ENCODE peak calls at places on chromosomes 2 and 18, in five cellular contexts. S, D, G, I and F are unnamed samples.

GRCh38 chr2:68414862-68415261 is 49.8 kb downstream of the PLEK start:
- DNase-seq in S (no peak), D (no peak), G (no peak), I (no peak), F (no peak)

GRCh38 chr2:47641366-47641765 is 141.6 kb upstream of the MSH6 start:
- DNase-seq in S (no peak), D (no peak), G (no peak), I (no peak), F (no peak)

GRCh38 chr2:196677404-196677803 is 37.9 kb downstream of the CCDC150 start:
- DNase-seq in S (peak), D (no peak), G (no peak), I (no peak), F (no peak)

GRCh38 chr2:181465686-181466375 is 8.6 kb downstream of the ITGA4 start:
- DNase-seq in S (no peak), D (no peak), G (no peak), I (no peak), F (peak)

GRCh38 chr2:46798041-46798440 is 117.6 kb downstream of the MCFD2 start:
- DNase-seq in S (no peak), D (no peak), G (no peak), I (no peak), F (no peak)

GRCh38 chr2:26465981-26466471 is 11.9 kb downstream of the OTOF start:
- DNase-seq in S (no peak), D (no peak), G (no peak), I (no peak), F (no peak)

GRCh38 chr2:197893403-197894177 is 89.2 kb downstream of the PLCL1 start:
- DNase-seq in S (no peak), D (no peak), G (no peak), I (no peak), F (no peak)

GRCh38 chr2:85741811-85742507 is 11.8 kb upstream of the ATOH8 start:
- DNase-seq in S (peak), D (peak), G (peak), I (no peak), F (no peak)

GRCh38 chr2:231687133-231687852 is 21.0 kb upstream of the PTMA start:
- DNase-seq in S (peak), D (peak), G (peak), I (peak), F (peak)

GRCh38 chr2:235390816-235391194 is 103.0 kb upstream of the AGAP1 start:
- DNase-seq in S (no peak), D (no peak), G (no peak), I (no peak), F (no peak)

GRCh38 chr2:127419448-127420038 is 1.3 kb downstream of the PROC start:
- DNase-seq in S (no peak), D (no peak), G (peak), I (no peak), F (peak)

GRCh38 chr2:135882415-135882814 is 6.2 kb upstream of the MCM6 start:
- DNase-seq in S (no peak), D (no peak), G (no peak), I (no peak), F (no peak)

DNA sequence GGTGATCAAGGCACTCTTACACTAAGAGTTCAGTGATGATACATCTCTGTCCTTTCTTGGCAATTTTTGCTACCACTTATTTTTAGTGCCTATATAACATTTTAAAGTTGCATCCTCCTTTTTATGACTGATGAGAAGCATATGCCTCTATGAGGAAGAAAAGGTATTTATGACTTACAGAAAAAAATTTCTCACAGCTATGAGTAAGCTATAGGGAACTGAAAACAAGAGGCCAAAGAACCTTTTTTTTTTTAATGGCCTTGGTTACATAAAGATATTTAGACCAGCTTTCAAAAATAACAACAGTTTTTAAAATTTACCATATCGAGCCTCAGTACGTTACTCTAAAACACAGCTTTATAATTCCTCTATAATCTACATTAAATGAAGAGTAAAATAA is 21.3 kb downstream of the MBD5 start:
- DNase-seq in S (no peak), D (no peak), G (no peak), I (no peak), F (no peak)
- TF ChIP-seq MYC in S (no peak), D (no peak), G (no peak), I (no peak), F (no peak)

GRCh38 chr18:61955644-61956043 is 62.8 kb upstream of the RNF152 start:
- DNase-seq in S (no peak), D (peak), G (no peak), I (no peak), F (peak)
- TF ChIP-seq MAX in S (no peak), D (no peak), G (no peak), I (no peak), F (no peak)

DNA sequence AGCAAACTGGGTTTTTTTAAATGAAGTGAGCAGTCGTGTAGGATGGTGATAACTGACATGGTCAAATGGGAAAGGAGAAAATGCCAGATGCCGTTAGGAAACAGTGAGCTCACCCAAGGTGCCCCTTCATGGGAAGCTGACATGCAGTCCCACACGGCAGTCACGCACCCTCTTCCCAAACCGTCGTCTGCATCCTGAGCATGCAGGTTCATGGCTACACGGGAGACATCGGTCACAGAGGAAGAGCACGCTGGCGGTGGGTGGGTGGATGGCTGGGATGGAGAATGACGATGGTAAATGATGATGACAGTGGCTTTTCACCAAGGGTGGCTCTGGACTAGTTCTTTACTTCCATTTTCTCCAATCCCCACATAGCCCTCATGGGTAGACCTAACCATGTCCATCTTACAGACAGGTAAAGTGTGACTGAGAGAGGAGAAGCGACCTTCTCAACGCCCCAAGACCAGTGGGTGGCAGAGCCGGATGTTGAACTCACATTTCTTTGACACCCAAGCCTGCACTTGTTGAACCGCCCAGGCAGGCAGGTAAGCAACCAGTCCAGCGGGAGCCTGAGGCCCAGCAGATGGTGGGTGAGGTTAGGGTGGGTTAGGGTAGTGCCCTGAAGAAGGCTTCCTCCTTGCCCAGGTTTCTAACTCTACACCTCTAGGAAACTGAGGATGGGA is 44.4 kb downstream of the TNS1 start:
- DNase-seq in S (no peak), D (no peak), G (no peak), I (no peak), F (no peak)
- TF ChIP-seq MYC in S (no peak), D (no peak), G (no peak), I (no peak), F (no peak)

DNA sequence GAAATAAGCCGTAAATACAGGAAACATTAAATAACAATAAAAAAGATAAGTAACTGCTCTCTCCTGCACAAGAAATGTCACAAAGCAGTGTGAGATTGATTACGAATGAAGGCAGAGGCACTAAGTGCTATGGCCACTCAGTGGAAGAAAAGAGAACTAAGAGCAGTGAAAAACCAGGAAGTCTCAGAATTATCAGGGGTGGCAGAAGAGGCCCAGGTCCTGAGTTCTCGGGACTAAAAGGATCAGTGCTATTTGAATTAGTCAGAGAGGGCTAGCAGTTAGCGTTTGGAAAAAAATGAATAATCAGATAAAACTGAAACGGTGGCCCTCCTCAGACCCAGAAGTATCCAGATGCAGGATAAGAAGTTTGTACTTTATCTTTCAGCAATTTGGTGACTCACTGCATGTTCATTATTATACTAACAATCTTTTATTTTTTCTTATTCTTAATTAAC is 367.1 kb downstream of the ZEB2 start:
- DNase-seq in S (no peak), D (peak), G (no peak), I (peak), F (peak)
- TF ChIP-seq MAX in S (no peak), D (no peak), G (no peak), I (no peak), F (no peak)

GRCh38 chr2:151029406-151030157 is 232.1 kb downstream of the RBM43 start:
- DNase-seq in S (no peak), D (no peak), G (no peak), I (no peak), F (peak)
- TF ChIP-seq MYC in S (no peak), D (no peak), G (no peak), I (no peak), F (no peak)

GRCh38 chr2:156333951-156334495 is 1.5 kb upstream of the NR4A2 start:
- DNase-seq in S (peak), D (peak), G (peak), I (peak), F (peak)
- TF ChIP-seq MAX in S (no peak), D (no peak), G (no peak), I (no peak), F (no peak)

GRCh38 chr2:128978155-128978707 is 659.6 kb upstream of the HS6ST1 start:
- DNase-seq in S (no peak), D (no peak), G (no peak), I (no peak), F (no peak)
- TF ChIP-seq MYC in S (no peak), D (no peak), G (no peak), I (no peak), F (no peak)